ENCODE peak calls at places on chromosomes 11 and 22, in four cellular contexts. P, S, Q and F are unnamed samples.

GRCh38 chr11:57368106-57368826 is 12.7 kb downstream of the PRG3 start:
- DNase-seq in Q (no peak), S (no peak), P (no peak), F (no peak)

GRCh38 chr11:16881074-16881709 is 133.0 kb downstream of the PLEKHA7 start:
- DNase-seq in S (no peak), P (peak), Q (no peak), F (peak)

GRCh38 chr11:46348566-46348981 is 1.3 kb downstream of the DGKZ start:
- DNase-seq in S (no peak), Q (no peak), P (no peak), F (no peak)

GRCh38 chr11:66701432-66702240 is 23.9 kb upstream of the RBM4B start:
- DNase-seq in P (peak), Q (no peak), S (no peak), F (no peak)

GRCh38 chr22:24845036-24845918 is 39.3 kb downstream of the SGSM1 start:
- DNase-seq in Q (no peak), S (no peak), P (no peak), F (peak)

GRCh38 chr11:77066229-77067023 is at the start of gene CAPN5:
- DNase-seq in S (peak), Q (no peak), P (peak), F (peak)

GRCh38 chr11:120625565-120625964 is 114.0 kb downstream of the GRIK4 start:
- DNase-seq in Q (no peak), P (no peak), S (no peak), F (no peak)

GRCh38 chr11:121651267-121651625 is 198.5 kb upstream of the SORL1-AS1 start:
- DNase-seq in Q (no peak), P (no peak), S (no peak), F (no peak)

GRCh38 chr11:50178732-50179131 is 146.1 kb downstream of the OR4C45 start:
- DNase-seq in P (no peak), Q (no peak), S (no peak), F (no peak)

GRCh38 chr22:47324435-47324990 is 562.1 kb downstream of the TBC1D22A start:
- DNase-seq in S (no peak), P (no peak), Q (no peak), F (no peak)

GRCh38 chr11:17915500-17916143 is 97.2 kb downstream of the SERGEF start:
- DNase-seq in Q (no peak), S (no peak), P (no peak), F (no peak)

GRCh38 chr11:12998336-12998735 is 10.8 kb upstream of the RASSF10 start:
- DNase-seq in Q (no peak), P (no peak), S (no peak), F (no peak)

GRCh38 chr11:68843703-68844312 is 2.1 kb upstream of the CPT1A start:
- DNase-seq in P (no peak), S (peak), Q (no peak), F (peak)

GRCh38 chr11:4467811-4468606 is 14.4 kb upstream of the OR52K1 start:
- DNase-seq in Q (no peak), S (no peak), P (no peak), F (peak)

GRCh38 chr11:104891135-104891534 is 7.1 kb downstream of the CASP12 start:
- DNase-seq in P (no peak), Q (no peak), S (no peak), F (no peak)

GRCh38 chr11:131464024-131464423 is 93.6 kb downstream of the NTM start:
- DNase-seq in Q (no peak), P (no peak), S (no peak), F (no peak)

GRCh38 chr11:131463609-131464008 is 93.2 kb downstream of the NTM start:
- DNase-seq in Q (no peak), S (no peak), P (no peak), F (no peak)

GRCh38 chr11:131465746-131466145 is 95.3 kb downstream of the NTM start:
- DNase-seq in Q (no peak), P (no peak), S (no peak), F (no peak)

GRCh38 chr11:131465056-131465455 is 94.6 kb downstream of the NTM start:
- DNase-seq in Q (no peak), P (no peak), S (no peak), F (no peak)

DNA sequence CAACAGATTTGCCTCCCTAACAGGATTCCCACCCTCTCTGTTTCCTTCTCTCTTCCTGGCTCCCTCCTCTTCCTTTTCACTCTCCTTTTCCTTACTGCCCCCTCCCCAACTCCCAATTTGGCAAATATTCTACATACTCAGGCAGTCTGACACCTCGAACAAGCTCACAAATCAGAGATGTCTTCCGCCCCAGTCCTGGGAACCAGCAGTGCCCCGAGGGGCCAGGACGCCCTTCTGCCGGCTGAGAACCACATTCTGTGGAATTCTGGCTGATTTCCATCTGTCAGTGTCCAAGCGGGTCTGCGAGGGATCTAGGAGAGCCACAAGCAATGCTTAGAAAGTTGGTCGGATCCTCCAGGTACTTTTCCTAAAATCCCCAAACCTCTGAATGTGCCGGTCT is 94.1 kb downstream of the NTM start:
- DNase-seq in S (no peak), P (no peak), Q (no peak), F (no peak)
- TF ChIP-seq SPI1 in S (no peak), P (no peak), Q (no peak), F (no peak)

GRCh38 chr11:109426442-109426841 is 4.5 kb downstream of the C11orf87 start:
- DNase-seq in P (no peak), S (no peak), Q (no peak), F (peak)
- TF ChIP-seq SPI1 in P (no peak), S (no peak), Q (no peak), F (no peak)

DNA sequence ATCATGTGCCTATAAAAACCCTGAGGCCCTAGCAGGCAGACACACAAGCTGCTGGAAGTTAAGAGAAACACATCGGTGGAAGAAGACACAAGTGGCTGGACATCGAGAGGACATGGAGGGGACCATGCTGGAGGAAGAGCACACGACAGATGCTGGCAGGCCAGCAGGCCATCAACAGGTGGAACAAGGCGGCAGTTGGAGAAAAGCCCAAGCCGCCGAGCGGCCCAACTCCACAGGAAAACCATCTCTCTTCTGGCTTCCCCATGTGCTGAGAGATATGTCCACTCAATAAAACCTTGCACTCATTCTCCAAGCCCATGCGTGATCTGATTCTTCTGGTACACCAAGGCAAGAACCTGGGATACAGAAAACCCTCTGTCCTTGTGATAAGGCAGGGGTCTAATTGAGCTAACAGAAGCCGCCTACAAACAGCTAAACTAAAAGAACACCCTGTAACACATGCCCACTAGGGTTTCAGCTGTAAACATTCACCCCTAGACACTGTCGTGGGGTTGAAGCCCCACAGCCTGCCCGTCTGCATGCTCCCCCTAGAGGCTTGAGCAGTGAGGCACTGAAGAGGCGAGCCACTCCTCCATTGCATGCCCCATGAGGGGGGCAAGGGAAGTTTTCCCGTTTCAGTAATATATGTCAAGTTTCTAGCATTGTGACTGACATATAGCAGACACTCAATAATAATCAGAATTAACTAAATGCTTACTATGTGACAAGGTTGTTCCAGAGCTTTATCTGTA is 39.0 kb upstream of the MMP20 start:
- DNase-seq in S (no peak), Q (no peak), P (peak), F (no peak)
- TF ChIP-seq SPI1 in S (no peak), Q (no peak), P (no peak), F (no peak)

GRCh38 chr11:119192111-119192510 is 6.8 kb downstream of the NHERF4 start:
- DNase-seq in S (no peak), P (no peak), Q (no peak), F (peak)
- TF ChIP-seq SPI1 in S (no peak), P (no peak), Q (no peak), F (no peak)

DNA sequence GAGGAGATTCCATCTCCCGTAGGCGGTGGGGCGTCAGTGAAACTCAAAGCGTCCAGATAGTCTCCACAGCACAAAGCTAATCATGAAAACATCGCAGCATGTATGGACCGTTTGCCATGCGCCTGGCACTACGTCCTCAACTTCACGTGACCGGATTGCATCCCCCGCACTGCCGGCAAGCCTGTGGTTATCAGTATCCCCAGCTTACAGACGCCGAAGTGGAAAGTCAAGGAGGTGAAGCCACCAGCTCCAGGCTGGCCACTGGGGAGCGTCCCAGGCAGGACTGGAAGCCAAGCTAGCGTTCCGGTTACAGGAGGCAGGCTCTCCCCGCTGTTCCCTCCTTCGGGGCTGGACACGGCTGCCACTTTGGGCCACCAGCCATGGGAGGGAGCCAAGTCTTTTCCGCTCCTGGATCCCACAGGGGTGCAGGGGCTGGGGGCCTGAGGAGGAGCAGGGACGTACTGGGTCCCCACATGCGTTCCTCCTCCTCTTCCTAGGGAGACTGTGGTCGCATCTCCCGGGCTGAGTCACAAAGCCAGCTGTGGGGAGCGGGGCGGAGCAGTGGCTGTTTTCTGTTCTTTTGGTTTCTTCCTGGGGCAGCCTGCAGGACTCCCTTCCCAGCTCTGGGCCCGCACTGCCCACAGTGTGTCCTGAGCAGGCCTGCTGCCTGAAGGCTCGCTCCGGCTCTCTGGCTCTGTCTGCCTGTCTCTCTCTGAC is 4.3 kb upstream of the OSBPL5 start:
- DNase-seq in S (peak), P (peak), Q (no peak), F (no peak)
- TF ChIP-seq SPI1 in S (no peak), P (no peak), Q (no peak), F (no peak)

GRCh38 chr11:14819596-14819995 is 72.4 kb downstream of the CYP2R1 start:
- DNase-seq in P (no peak), Q (no peak), S (no peak), F (no peak)
- TF ChIP-seq SPI1 in P (no peak), Q (no peak), S (no peak), F (no peak)

DNA sequence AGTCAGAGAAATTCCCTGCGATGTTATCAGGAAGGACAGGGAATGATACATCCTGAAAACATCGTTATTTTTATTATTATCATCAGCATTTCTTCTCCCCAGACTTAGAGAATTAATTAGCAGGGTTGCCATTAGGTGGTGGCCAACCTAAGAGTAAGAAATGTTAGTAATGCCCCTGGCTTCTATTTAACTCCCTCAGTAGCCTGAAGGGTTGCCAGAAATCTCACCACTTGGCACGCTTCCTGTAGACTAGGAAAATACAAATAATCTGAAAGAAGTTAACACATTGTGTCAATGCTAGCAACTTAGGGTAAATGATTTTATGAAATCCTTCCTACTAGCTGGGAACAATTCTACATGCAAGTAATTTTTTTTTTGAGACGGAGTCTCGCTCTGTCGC is 45.5 kb downstream of the ENDOD1 start:
- DNase-seq in Q (no peak), P (no peak), S (no peak), F (no peak)
- TF ChIP-seq SPI1 in Q (no peak), P (no peak), S (no peak), F (no peak)

GRCh38 chr11:92711913-92712312 is 257.5 kb upstream of the MTNR1B start:
- DNase-seq in S (no peak), P (no peak), Q (no peak), F (no peak)

GRCh38 chr11:92709329-92709728 is 260.1 kb upstream of the MTNR1B start:
- DNase-seq in Q (no peak), P (no peak), S (no peak), F (no peak)

GRCh38 chr11:92703431-92703830 is 266.0 kb upstream of the MTNR1B start:
- DNase-seq in S (no peak), P (no peak), Q (no peak), F (no peak)

GRCh38 chr11:92707173-92707619 is 262.3 kb upstream of the MTNR1B start:
- DNase-seq in P (no peak), S (no peak), Q (no peak), F (no peak)

DNA sequence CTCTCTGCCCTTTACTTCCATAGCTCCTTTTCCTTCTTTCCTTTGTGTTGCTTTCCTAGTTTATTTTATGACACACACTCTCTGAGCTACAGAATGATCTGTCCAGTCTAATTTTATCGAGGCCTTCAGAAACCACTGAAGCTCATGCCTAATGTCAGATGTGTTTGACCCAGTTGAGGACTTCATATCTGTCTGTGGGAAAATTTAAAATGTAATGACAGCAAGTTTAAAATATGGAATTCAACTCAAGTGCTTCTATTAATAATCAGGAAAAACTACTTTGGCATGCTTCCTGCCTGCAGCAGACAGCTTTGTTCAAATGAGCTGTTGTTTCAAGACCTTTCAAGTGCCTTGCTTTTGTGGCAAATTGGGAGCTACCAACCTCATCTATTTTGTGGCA is 261.8 kb upstream of the MTNR1B start:
- DNase-seq in P (no peak), S (no peak), Q (no peak), F (no peak)
- TF ChIP-seq SPI1 in P (no peak), S (no peak), Q (no peak), F (no peak)